ENCODE peak calls at places on chromosomes 12 and 14, in eight cellular contexts. L is fibroblast of pulmonary artery, R is BE2C, E is kidney, B is adipocyte, D is HAP-1, G is endothelial cell of umbilical vein, Q is WERI-Rb-1. Z is an unnamed sample.

GRCh38 chr12:113241191-113242017 is 20.1 kb downstream of the TPCN1 start:
- DNase-seq in E (peak; percentile 89), L (peak; percentile 75), D (no peak), R (no peak), B (peak; percentile 91), Q (no peak), G (peak; percentile 36), Z (no peak)

GRCh38 chr12:91311081-91311480 is 128.5 kb upstream of the DCN start:
- DNase-seq in E (no peak), G (no peak), L (no peak), D (no peak), Q (no peak), B (no peak), R (no peak), Z (no peak)

GRCh38 chr12:91381309-91381804 is 198.7 kb upstream of the DCN start:
- DNase-seq in Q (peak; percentile 13), L (peak; percentile 92), D (peak; percentile 97), G (peak; percentile 95), B (peak; percentile 92), R (peak; percentile 83), E (peak; percentile 46), Z (peak; percentile 58)

GRCh38 chr14:68762944-68763831 is 29.7 kb downstream of the ZFP36L1 start:
- DNase-seq in D (no peak), Q (peak; percentile 77), G (peak; percentile 92), E (peak; percentile 91), L (peak; percentile 87), B (peak; percentile 46), R (peak; percentile 87), Z (peak; percentile 87)

GRCh38 chr12:85279449-85280137 is 427 bp upstream of the ALX1 start:
- DNase-seq in G (peak; percentile 57), L (peak; percentile 7), E (peak; percentile 91), D (no peak), B (peak; percentile 58), Q (peak; percentile 46), R (no peak), Z (peak; percentile 59)

GRCh38 chr12:34398706-34399630 is 376.7 kb downstream of the ALG10 start:
- DNase-seq in L (no peak), B (no peak), E (peak; percentile 54), R (peak; percentile 2), D (no peak), G (no peak), Q (no peak), Z (peak; percentile 15)

GRCh38 chr14:68977741-68978549 is 1.2 kb downstream of the ACTN1 start:
- DNase-seq in E (peak; percentile 93), L (peak; percentile 86), G (peak; percentile 78), R (peak; percentile 73), Q (peak; percentile 43), D (peak; percentile 22), B (peak; percentile 87), Z (peak; percentile 83)

GRCh38 chr12:10331642-10332239 is 24.1 kb downstream of the KLRD1 start:
- DNase-seq in B (peak; percentile 82), Q (peak; percentile 12), L (peak; percentile 79), G (peak; percentile 62), D (peak; percentile 45), E (no peak), R (no peak), Z (peak; percentile 48)

GRCh38 chr14:54312166-54312801 is 84.5 kb upstream of the CDKN3 start:
- DNase-seq in R (no peak), E (no peak), Q (no peak), G (peak; percentile 81), D (no peak), L (peak; percentile 95), B (peak; percentile 94), Z (no peak)

GRCh38 chr14:96037891-96038557 is 1.1 kb upstream of the C14orf132 start:
- DNase-seq in G (no peak), D (no peak), L (peak; percentile 33), Q (no peak), B (peak; percentile 64), R (peak; percentile 41), E (no peak), Z (peak; percentile 59)

GRCh38 chr14:102215522-102216250 is 76.0 kb downstream of the WDR20 start:
- DNase-seq in R (no peak), Q (no peak), L (no peak), B (no peak), G (no peak), D (no peak), E (no peak), Z (peak; percentile 51)

GRCh38 chr12:132761032-132761910 is at the start of gene ANKLE2:
- DNase-seq in G (peak; percentile 52), Q (peak; percentile 33), B (peak; percentile 84), R (peak; percentile 62), D (peak; percentile 4), E (peak; percentile 86), L (peak; percentile 61), Z (peak; percentile 94)

GRCh38 chr14:55702501-55702900 is 122.5 kb downstream of the KTN1 start:
- DNase-seq in B (no peak), D (no peak), G (no peak), R (no peak), Q (no peak), E (no peak), L (no peak), Z (no peak)

GRCh38 chr14:55698051-55698450 is 118.0 kb downstream of the KTN1 start:
- DNase-seq in L (no peak), Q (peak; percentile 51), D (peak; percentile 54), R (no peak), G (no peak), B (no peak), E (no peak), Z (no peak)

GRCh38 chr14:55701638-55702037 is 121.6 kb downstream of the KTN1 start:
- DNase-seq in R (no peak), D (no peak), G (no peak), Q (no peak), B (no peak), L (peak; percentile 16), E (no peak), Z (no peak)

GRCh38 chr14:55699131-55700057 is 119.4 kb downstream of the KTN1 start:
- DNase-seq in D (no peak), R (peak; percentile 75), Q (no peak), G (peak; percentile 30), B (peak; percentile 50), E (no peak), L (peak; percentile 87), Z (no peak)

DNA sequence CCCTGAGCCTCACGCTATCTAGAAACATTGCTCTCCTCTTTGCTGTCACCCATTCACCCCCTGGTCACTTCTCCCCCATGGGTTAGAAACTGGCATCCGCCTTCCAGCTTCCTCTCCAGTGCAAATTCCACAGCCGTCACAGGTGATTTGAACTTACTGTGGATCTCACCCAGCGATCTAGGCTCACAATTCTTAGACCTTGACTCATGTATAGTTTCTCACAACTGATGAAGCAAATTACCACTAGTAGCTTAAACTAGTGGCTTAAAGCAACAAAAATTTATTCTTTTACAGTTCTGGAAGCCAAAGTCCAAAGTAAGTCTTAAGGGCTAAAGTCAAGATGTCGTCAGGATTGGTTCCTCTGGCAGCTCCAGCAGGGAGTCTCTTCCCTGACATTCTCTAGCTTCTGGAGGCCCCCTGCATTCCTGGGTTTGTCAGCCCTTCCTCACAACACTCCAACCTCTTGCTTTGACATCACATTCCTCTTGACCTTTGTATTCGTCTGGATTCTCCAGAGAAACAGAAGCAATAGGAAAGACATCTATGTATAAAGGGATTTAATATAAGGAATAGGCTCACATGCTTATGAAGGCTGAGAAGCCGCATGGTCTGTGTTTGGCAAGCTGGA is 117.5 kb downstream of the KTN1 start:
- DNase-seq in Q (no peak), E (no peak), G (no peak), D (no peak), L (no peak), R (no peak), B (no peak), Z (no peak)
- H3K4me3 ChIP-seq in Q (no peak overlapping the region), E (no peak overlapping the region), G (no peak overlapping the region), D (no peak overlapping the region), L (no peak overlapping the region), R (no peak overlapping the region), B (no peak overlapping the region), Z (no peak overlapping the region)

DNA sequence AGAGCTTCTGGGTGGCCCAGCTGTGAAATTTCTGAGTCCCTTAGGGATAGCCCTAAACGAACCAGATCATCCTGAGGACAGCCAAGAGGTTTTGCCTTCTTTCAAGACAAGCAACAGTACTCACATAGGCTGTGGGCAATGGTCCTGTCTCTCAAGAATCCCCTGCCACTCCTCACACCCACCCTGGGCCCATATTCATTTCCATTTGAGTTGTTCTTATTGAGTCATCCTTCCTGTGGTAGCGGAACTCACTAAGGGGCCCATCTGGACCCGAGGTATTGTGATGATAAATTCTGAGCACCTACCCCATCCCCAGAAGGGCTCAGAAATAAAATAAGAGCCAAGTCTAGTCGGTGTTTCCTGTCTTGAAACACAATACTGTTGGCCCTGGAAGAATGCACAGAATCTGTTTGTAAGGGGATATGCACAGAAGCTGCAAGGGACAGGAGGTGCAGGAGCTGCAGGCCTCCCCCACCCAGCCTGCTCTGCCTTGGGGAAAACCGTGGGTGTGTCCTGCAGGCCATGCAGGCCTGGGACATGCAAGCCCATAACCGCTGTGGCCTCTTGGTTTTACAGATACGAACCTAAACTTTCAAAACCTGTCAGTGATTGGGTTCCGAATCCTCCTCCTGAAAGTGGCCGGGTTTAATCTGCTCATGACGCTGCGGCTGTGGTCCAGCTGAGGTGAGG is 38.9 kb downstream of the DAD1 start:
- DNase-seq in B (peak; percentile 54), L (peak; percentile 62), Q (no peak), G (peak; percentile 52), E (no peak), R (no peak), D (no peak), Z (no peak)
- H3K4me3 ChIP-seq in B (no peak overlapping the region), L (no peak overlapping the region), Q (no peak overlapping the region), G (no peak overlapping the region), E (no peak overlapping the region), R (no peak overlapping the region), D (no peak overlapping the region), Z (no peak overlapping the region)

DNA sequence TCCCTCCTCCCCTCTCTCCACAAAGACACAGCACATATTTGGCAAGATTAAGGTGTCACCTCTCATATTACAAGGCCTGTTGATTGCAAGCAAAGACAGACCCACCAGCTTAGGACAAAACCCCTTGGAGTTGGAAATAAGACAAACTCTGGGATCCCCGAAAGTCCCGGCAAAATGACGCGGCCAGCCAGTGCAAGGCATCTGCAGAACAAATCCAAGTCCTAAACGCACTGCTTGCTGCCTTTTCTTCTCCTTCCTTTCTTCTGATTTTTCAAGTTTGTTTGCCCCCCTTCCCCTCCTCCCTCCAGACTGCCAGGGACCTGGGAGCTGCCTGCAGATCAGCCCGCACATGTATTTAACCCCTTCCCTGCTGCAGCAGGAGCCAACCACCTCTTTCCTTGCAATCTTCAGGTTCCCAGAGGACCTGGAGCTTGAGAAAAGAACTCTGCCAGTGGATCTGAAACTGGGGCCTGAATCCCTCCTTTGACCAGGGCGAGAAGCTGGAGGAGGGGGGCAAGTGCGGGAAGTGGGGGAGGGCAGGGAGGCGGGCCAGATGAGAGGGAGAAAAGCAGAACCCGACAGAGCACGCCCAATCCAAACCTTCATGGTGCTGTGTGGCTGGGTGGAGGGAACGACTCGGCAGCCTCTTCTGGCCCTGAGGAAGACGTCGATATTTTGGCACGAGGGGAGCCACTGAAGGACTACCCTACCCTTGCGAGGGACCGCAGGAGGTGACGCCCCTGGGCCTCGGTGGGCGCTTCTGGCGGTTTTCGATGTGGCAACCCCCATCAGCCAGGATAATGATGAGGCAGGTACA is 2.0 kb upstream of the NTF3 start:
- DNase-seq in E (no peak), G (no peak), Q (peak; percentile 30), B (no peak), L (no peak), R (no peak), D (no peak), Z (peak; percentile 84)
- H3K4me3 ChIP-seq in E (no peak overlapping the region), G (no peak overlapping the region), Q (no peak overlapping the region), B (no peak overlapping the region), L (no peak overlapping the region), R (no peak overlapping the region), D (no peak overlapping the region), Z (peak overlapping the region; percentile 43)

DNA sequence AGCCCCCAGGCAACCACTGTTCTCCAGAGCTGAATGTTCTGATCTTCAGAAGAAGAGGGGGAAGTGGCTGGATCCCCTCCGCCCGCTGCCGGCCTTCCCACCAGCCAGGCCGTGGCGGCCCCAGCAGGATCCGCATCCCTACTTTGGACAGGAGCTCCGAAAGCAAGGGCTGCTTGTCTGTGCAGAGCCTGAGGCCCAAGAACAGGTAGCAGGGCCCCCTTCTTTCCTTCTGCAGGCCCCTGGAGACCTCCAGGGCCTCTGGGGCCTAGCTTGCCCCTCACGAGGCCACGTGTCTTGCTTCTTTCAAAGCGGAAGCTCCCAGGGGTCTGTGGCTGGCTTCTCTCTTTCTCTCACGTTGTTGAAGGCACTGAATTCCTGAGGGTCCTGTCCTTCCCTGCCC is 13.2 kb downstream of the PGF start:
- DNase-seq in L (no peak), D (no peak), R (no peak), Q (no peak), B (no peak), G (no peak), E (no peak), Z (peak; percentile 56)
- H3K4me3 ChIP-seq in L (no peak overlapping the region), D (no peak overlapping the region), R (no peak overlapping the region), Q (no peak overlapping the region), B (no peak overlapping the region), G (no peak overlapping the region), E (no peak overlapping the region), Z (no peak overlapping the region)